ENCODE peak calls at places on chromosomes 12 and 14, in five cellular contexts. N, Y, X, W and T are unnamed samples.

GRCh38 chr12:54306925-54307731 is 6.3 kb upstream of the NFE2 start:
- DNase-seq in N (peak), Y (peak), X (peak), W (peak), T (peak)

GRCh38 chr12:73124480-73124879 is 852.3 kb downstream of the TRHDE start:
- DNase-seq in N (no peak), Y (no peak), X (no peak), W (no peak), T (no peak)

GRCh38 chr14:80216818-80217217 is 5.5 kb upstream of the DIO2 start:
- DNase-seq in N (no peak), Y (no peak), X (no peak), W (no peak), T (no peak)

GRCh38 chr12:79737875-79738718 is 47.3 kb upstream of the PAWR start:
- DNase-seq in N (peak), Y (peak), X (peak), W (no peak), T (peak)

GRCh38 chr12:30877110-30877875 is 49.3 kb upstream of the TSPAN11 start:
- DNase-seq in N (no peak), Y (no peak), X (peak), W (no peak), T (no peak)

GRCh38 chr14:93078830-93079229 is 36.9 kb downstream of the ITPK1 start:
- DNase-seq in N (no peak), Y (no peak), X (no peak), W (no peak), T (no peak)

GRCh38 chr14:49134940-49135339 is 451.2 kb downstream of the RPS29 start:
- DNase-seq in N (no peak), Y (no peak), X (no peak), W (no peak), T (no peak)

GRCh38 chr14:50862171-50862570 is 9.7 kb upstream of the ABHD12B start:
- DNase-seq in N (no peak), Y (no peak), X (no peak), W (no peak), T (no peak)

GRCh38 chr14:69013943-69014782 is 35.1 kb upstream of the ACTN1 start:
- DNase-seq in N (peak), Y (no peak), X (no peak), W (peak), T (no peak)

GRCh38 chr14:51092965-51093364 is 1.9 kb downstream of the TRIM9 start:
- DNase-seq in N (no peak), Y (no peak), X (no peak), W (no peak), T (no peak)

GRCh38 chr14:81384900-81385299 is 15.2 kb downstream of the STON2 start:
- DNase-seq in N (no peak), Y (no peak), X (no peak), W (no peak), T (no peak)

GRCh38 chr14:69573841-69574265 is 818 bp downstream of the CCDC177 start:
- DNase-seq in N (no peak), Y (no peak), X (peak), W (no peak), T (no peak)

GRCh38 chr14:50320279-50320678 is 8.2 kb downstream of the DMAC2L start:
- DNase-seq in N (no peak), Y (no peak), X (no peak), W (no peak), T (no peak)

GRCh38 chr14:59358105-59358504 is 107.1 kb downstream of the GPR135 start:
- DNase-seq in N (no peak), Y (no peak), X (no peak), W (peak), T (no peak)

GRCh38 chr12:7019043-7019569 is 830 bp upstream of the LPCAT3 start:
- DNase-seq in N (no peak), Y (no peak), X (no peak), W (no peak), T (no peak)

GRCh38 chr12:19412844-19413243 is 26.4 kb upstream of the AEBP2 start:
- DNase-seq in N (no peak), Y (no peak), X (no peak), W (no peak), T (no peak)

GRCh38 chr12:1741154-1741949 is 50.5 kb downstream of the ADIPOR2 start:
- DNase-seq in N (no peak), Y (no peak), X (no peak), W (no peak), T (no peak)

GRCh38 chr12:69274861-69275260 is 35.5 kb downstream of the CPSF6 start:
- DNase-seq in N (no peak), Y (no peak), X (no peak), W (no peak), T (no peak)

GRCh38 chr12:43805857-43806736 is at the start of gene TWF1:
- DNase-seq in N (peak), Y (peak), X (peak), W (peak), T (no peak)

GRCh38 chr14:106459971-106460730 is 933.8 kb downstream of the TMEM121 start:
- DNase-seq in N (no peak), Y (peak), X (no peak), W (no peak), T (no peak)

GRCh38 chr14:67444395-67444794 is 32.4 kb upstream of the PLEK2 start:
- DNase-seq in N (no peak), Y (no peak), X (no peak), W (no peak), T (peak)

GRCh38 chr12:70267550-70267949 is 24.3 kb downstream of the CNOT2 start:
- DNase-seq in N (no peak), Y (no peak), X (no peak), W (no peak), T (no peak)

GRCh38 chr14:31834616-31835015 is 242.5 kb upstream of the ARHGAP5 start:
- DNase-seq in N (no peak), Y (no peak), X (no peak), W (no peak), T (no peak)

GRCh38 chr14:104559769-104560585 is 19.6 kb upstream of the C14orf180 start:
- DNase-seq in N (no peak), Y (no peak), X (no peak), W (no peak), T (no peak)

GRCh38 chr12:63937381-63938168 is 93.1 kb downstream of the SRGAP1 start:
- DNase-seq in N (no peak), Y (no peak), X (no peak), W (no peak), T (no peak)

GRCh38 chr14:32509632-32510187 is 180.6 kb downstream of the AKAP6 start:
- DNase-seq in N (peak), Y (peak), X (no peak), W (peak), T (no peak)

GRCh38 chr12:121530600-121531355 is 50.0 kb downstream of the KDM2B start:
- DNase-seq in N (peak), Y (peak), X (no peak), W (no peak), T (no peak)

GRCh38 chr14:31449971-31450610 is 7.2 kb downstream of the DTD2 start:
- DNase-seq in N (no peak), Y (no peak), X (no peak), W (no peak), T (no peak)